ENCODE peak calls at places on chromosome 22, in four cellular contexts. G is stomach, F is HCT116, C is upper lobe of left lung. E is an unnamed sample.

GRCh38 chr22:21690401-21690801 is 24.6 kb downstream of the PPIL2 start:
- DNase-seq in G (no peak), F (no peak), C (no peak), E (no peak)

GRCh38 chr22:42717197-42717967 is 3.3 kb downstream of the A4GALT start:
- DNase-seq in G (no peak), F (no peak), C (no peak), E (no peak)

GRCh38 chr22:44915441-44915840 is 94.4 kb downstream of the PHF21B start:
- DNase-seq in G (no peak), F (no peak), C (no peak), E (no peak)

GRCh38 chr22:49997221-49997599 is 15.4 kb downstream of the IL17REL start:
- DNase-seq in G (peak; percentile 91), F (no peak), C (peak; percentile 54), E (no peak)

GRCh38 chr22:43207386-43207785 is 20.5 kb upstream of the TTLL12 start:
- DNase-seq in G (no peak), F (no peak), C (no peak), E (no peak)

GRCh38 chr22:22558972-22559603 is at the start of gene PRAME:
- DNase-seq in G (peak; percentile 40), F (peak; percentile 80), C (no peak), E (no peak)

GRCh38 chr22:35312198-35313059 is 12.7 kb downstream of the TOM1 start:
- DNase-seq in G (no peak), F (peak; percentile 16), C (no peak), E (no peak)

GRCh38 chr22:33035276-33035863 is 22.8 kb downstream of the SYN3 start:
- DNase-seq in G (no peak), F (no peak), C (no peak), E (no peak)

GRCh38 chr22:30335236-30335635 is 8.5 kb upstream of the TBC1D10A start:
- DNase-seq in G (no peak), F (no peak), C (no peak), E (no peak)

GRCh38 chr22:31652129-31652528 is 9.9 kb downstream of the PISD start:
- DNase-seq in G (no peak), F (no peak), C (no peak), E (no peak)

GRCh38 chr22:27686534-27686933 is 115.0 kb downstream of the MN1 start:
- DNase-seq in G (peak; percentile 87), F (peak; percentile 68), C (peak; percentile 23), E (no peak)

GRCh38 chr22:38900677-38901076 is 28.7 kb upstream of the CBX6 start:
- DNase-seq in G (no peak), F (no peak), C (no peak), E (no peak)

GRCh38 chr22:28111501-28111900 is 192.4 kb upstream of the PITPNB start:
- DNase-seq in G (no peak), F (no peak), C (no peak), E (no peak)

GRCh38 chr22:27554106-27554814 is 247.3 kb downstream of the MN1 start:
- DNase-seq in G (peak; percentile 30), F (no peak), C (no peak), E (no peak)

GRCh38 chr22:17866127-17866526 is 91.9 kb upstream of the BID start:
- DNase-seq in G (no peak), F (no peak), C (no peak), E (no peak)

GRCh38 chr22:49780992-49781782 is 46.5 kb downstream of the BRD1 start:
- DNase-seq in G (no peak), F (no peak), C (no peak), E (no peak)

GRCh38 chr22:43449205-43449830 is 37.5 kb downstream of the MPPED1 start:
- DNase-seq in G (no peak), F (no peak), C (no peak), E (no peak)

GRCh38 chr22:17268501-17269223 is 49.4 kb upstream of the ADA2 start:
- DNase-seq in G (no peak), F (no peak), C (no peak), E (no peak)

GRCh38 chr22:31346733-31347250 is 646 bp upstream of the PATZ1 start:
- DNase-seq in G (peak; percentile 63), F (no peak), C (peak; percentile 30), E (no peak)

GRCh38 chr22:45240810-45241631 is at the start of gene KIAA0930:
- DNase-seq in G (peak; percentile 81), F (peak; percentile 54), C (peak; percentile 82), E (peak; percentile 96)

GRCh38 chr22:45208993-45209838 is 31.5 kb downstream of the KIAA0930 start:
- DNase-seq in G (no peak), F (no peak), C (no peak), E (no peak)

GRCh38 chr22:22085702-22086500 is 103.3 kb upstream of the TOP3B start:
- DNase-seq in G (no peak), F (peak; percentile 15), C (peak; percentile 62), E (peak; percentile 50)

GRCh38 chr22:48075604-48076400 is 1313.4 kb downstream of the TBC1D22A start:
- DNase-seq in G (no peak), F (no peak), C (no peak), E (no peak)

GRCh38 chr22:32050678-32051515 is 7.8 kb downstream of the SLC5A1 start:
- DNase-seq in G (peak; percentile 52), F (peak; percentile 95), C (peak; percentile 50), E (no peak)

GRCh38 chr22:41517172-41518047 is 26.9 kb downstream of the POLR3H start:
- DNase-seq in G (peak; percentile 86), F (no peak), C (peak; percentile 57), E (peak; percentile 94)

GRCh38 chr22:16972311-16972710 is 35.7 kb downstream of the GAB4 start:
- DNase-seq in G (peak; percentile 10), F (no peak), C (no peak), E (peak; percentile 89)

GRCh38 chr22:17920145-17920605 is 104.2 kb downstream of the MICAL3 start:
- DNase-seq in G (peak; percentile 57), F (no peak), C (no peak), E (no peak)

GRCh38 chr22:44057411-44057987 is 33.4 kb downstream of the PARVB start:
- DNase-seq in G (no peak), F (no peak), C (no peak), E (no peak)

GRCh38 chr22:37661160-37661924 is 2.8 kb downstream of the PDXP start:
- DNase-seq in G (no peak), F (no peak), C (no peak), E (no peak)

GRCh38 chr22:44486538-44486937 is 11.5 kb downstream of the RTL6 start:
- DNase-seq in G (no peak), F (no peak), C (no peak), E (no peak)

GRCh38 chr22:28903719-28904118 is 20.3 kb downstream of the ZNRF3 start:
- DNase-seq in G (no peak), F (no peak), C (no peak), E (no peak)

GRCh38 chr22:32900856-32901255 is 99.4 kb downstream of the TIMP3 start:
- DNase-seq in G (no peak), F (no peak), C (no peak), E (no peak)

GRCh38 chr22:29765905-29766631 is 739 bp downstream of the ZMAT5 start:
- DNase-seq in G (peak; percentile 28), F (no peak), C (no peak), E (no peak)

GRCh38 chr22:33117821-33118220 is 59.6 kb upstream of the SYN3 start:
- DNase-seq in G (no peak), F (no peak), C (no peak), E (no peak)

GRCh38 chr22:36029406-36029755 is 757 bp upstream of the RBFOX2 start:
- DNase-seq in G (no peak), F (no peak), C (no peak), E (no peak)

GRCh38 chr22:40036126-40036525 is 41.4 kb downstream of the FAM83F start:
- DNase-seq in G (no peak), F (no peak), C (no peak), E (no peak)
- TF ChIP-seq CTCF in G (no peak), F (no peak), C (no peak), E (no peak)

GRCh38 chr22:19123936-19124335 is 1.7 kb upstream of the DGCR2 start:
- DNase-seq in G (no peak), F (no peak), C (no peak), E (no peak)

GRCh38 chr22:19122752-19123492 is 710 bp upstream of the DGCR2 start:
- DNase-seq in G (peak; percentile 49), F (no peak), C (peak; percentile 43), E (no peak)

GRCh38 chr22:19120829-19121630 is 1.2 kb downstream of the DGCR2 start:
- DNase-seq in G (peak; percentile 66), F (peak; percentile 27), C (peak; percentile 82), E (no peak)

GRCh38 chr22:19121631-19122142 is 525 bp downstream of the DGCR2 start:
- DNase-seq in G (peak; percentile 65), F (no peak), C (peak; percentile 69), E (no peak)

GRCh38 chr22:19122143-19122751 is at the start of gene DGCR2:
- DNase-seq in G (peak; percentile 98), F (peak; percentile 89), C (peak; percentile 98), E (peak; percentile 99)
- TF ChIP-seq POLR2AphosphoS5 in G (peak; percentile 83), F (peak; percentile 84), C (peak; percentile 78), E (peak; percentile 87)

DNA sequence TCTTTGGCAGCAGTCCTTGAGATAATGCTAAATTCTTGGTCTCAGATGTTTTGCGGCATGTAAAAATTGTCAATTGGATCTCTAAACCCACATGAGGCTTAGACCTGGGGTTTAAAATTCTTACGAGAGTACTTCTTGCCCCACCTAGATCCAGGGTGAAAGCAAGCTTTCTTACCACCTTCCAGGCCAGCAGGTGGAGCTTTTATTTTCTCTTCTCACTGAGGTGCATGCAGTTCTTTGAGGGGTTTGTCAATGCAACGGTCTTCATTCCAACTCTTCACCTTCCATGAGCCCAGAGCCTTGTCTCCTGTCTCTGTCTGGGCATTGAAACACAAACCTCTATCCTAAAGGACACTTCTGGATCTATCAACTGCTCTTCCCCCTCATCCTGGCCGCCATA is 154.1 kb downstream of the MYO18B start:
- DNase-seq in G (no peak), F (no peak), C (no peak), E (no peak)
- TF ChIP-seq CTCF in G (no peak), F (no peak), C (no peak), E (no peak)

DNA sequence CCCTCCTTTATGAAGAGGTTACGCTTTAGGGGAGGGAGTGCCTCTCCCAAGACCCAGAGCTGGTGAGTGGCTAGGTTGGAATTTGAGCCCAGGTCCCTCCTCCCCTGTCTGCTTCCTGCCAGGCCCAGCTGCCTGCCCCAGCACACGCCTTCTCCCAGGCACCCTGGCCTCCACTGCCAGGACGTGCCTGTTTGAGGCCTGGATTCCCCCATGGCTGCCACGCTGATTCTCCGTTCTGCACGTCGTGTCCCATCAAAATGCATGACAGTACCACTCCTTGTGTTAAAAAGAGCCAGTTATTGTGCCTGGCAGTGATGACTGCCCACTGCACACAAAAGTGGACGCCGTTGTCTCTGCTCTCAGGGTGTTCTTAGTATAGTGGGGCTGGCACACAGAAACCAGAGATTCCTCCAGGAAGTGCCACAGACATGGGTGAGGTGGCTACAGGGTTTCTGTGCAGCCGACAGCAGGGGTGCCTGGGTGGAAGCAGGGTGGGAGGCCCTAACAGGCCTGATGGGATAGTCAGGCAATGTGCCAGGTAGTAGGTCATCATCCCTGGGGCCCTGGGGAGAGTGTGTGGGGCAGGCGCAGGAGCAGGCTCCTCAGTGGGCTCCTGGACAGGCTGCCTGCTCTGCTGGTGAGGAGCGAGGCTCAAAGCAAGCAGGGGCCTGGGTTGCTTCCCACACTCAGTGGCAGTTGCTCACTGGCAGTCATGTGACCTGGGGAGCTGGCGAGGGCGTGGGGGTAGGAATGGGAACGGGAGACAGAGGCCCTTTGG is 24.2 kb downstream of the MED15 start:
- DNase-seq in G (peak; percentile 62), F (peak; percentile 79), C (peak; percentile 86), E (no peak)
- TF ChIP-seq POLR2AphosphoS5 in G (peak; percentile 52), F (no peak), C (peak; percentile 33), E (peak; percentile 61)

GRCh38 chr22:46377566-46378498 is 42.3 kb downstream of the TRMU start:
- DNase-seq in G (peak; percentile 91), F (peak; percentile 66), C (peak; percentile 91), E (no peak)
- TF ChIP-seq CTCF in G (no peak), F (no peak), C (no peak), E (no peak)